ENCODE peak calls at places on chromosome 6, in five cellular contexts. N is heart right ventricle, T is psoas muscle, W is ascending aorta, J is colonic mucosa. Q is an unnamed sample. For H3K36me3, the result is how much of the 10 kb centered on the place peaks cover.

GRCh38 chr6:134031696-134032255 is 20.6 kb downstream of the SLC2A12 start:
- DNase-seq in N (no peak), T (no peak), W (no peak), J (no peak), Q (no peak)

GRCh38 chr6:85192186-85192585 is 257.7 kb upstream of the NT5E start:
- DNase-seq in N (no peak), T (no peak), W (no peak), J (no peak), Q (no peak)

GRCh38 chr6:53066059-53066406 is 829 bp downstream of the FBXO9 start:
- DNase-seq in N (peak), T (peak), W (no peak), J (peak), Q (no peak)

GRCh38 chr6:128069180-128069579 is 168.3 kb upstream of the THEMIS start:
- DNase-seq in N (no peak), T (no peak), W (no peak), J (no peak), Q (no peak)

GRCh38 chr6:67560068-67560467 is 1075.0 kb upstream of the ADGRB3 start:
- DNase-seq in N (no peak), T (no peak), W (no peak), J (no peak), Q (no peak)

GRCh38 chr6:91083226-91083625 is 496.4 kb upstream of the MAP3K7 start:
- DNase-seq in N (no peak), T (no peak), W (no peak), J (no peak), Q (no peak)

GRCh38 chr6:20202070-20202658 is 10.1 kb downstream of the MBOAT1 start:
- DNase-seq in N (no peak), T (no peak), W (no peak), J (no peak), Q (peak)

GRCh38 chr6:3620389-3620788 is 131.1 kb downstream of the PXDC1 start:
- DNase-seq in N (no peak), T (no peak), W (no peak), J (no peak), Q (no peak)

GRCh38 chr6:26055670-26056582 is 31.3 kb upstream of the HFE start:
- DNase-seq in N (peak), T (peak), W (peak), J (peak), Q (peak)

GRCh38 chr6:150857062-150857905 is 8.2 kb upstream of the MTHFD1L start:
- DNase-seq in N (no peak), T (no peak), W (no peak), J (no peak), Q (peak)

GRCh38 chr6:1984346-1984994 is 260.9 kb downstream of the GMDS start:
- DNase-seq in N (no peak), T (no peak), W (no peak), J (no peak), Q (no peak)

GRCh38 chr6:83097204-83097603 is 29.7 kb downstream of the DOP1A start:
- DNase-seq in N (no peak), T (no peak), W (no peak), J (no peak), Q (no peak)

GRCh38 chr6:62367601-62368000 is 81.6 kb upstream of the KHDRBS2 start:
- DNase-seq in N (no peak), T (no peak), W (no peak), J (no peak), Q (no peak)

GRCh38 chr6:18415671-18416340 is 28.7 kb downstream of the RNF144B start:
- DNase-seq in N (no peak), T (no peak), W (no peak), J (no peak), Q (no peak)

GRCh38 chr6:12164508-12164770 is 125.7 kb upstream of the EDN1 start:
- DNase-seq in N (no peak), T (no peak), W (no peak), J (no peak), Q (no peak)

GRCh38 chr6:166304106-166304505 is 4.1 kb downstream of the PRR18 start:
- DNase-seq in N (no peak), T (no peak), W (no peak), J (no peak), Q (no peak)
- H3K4me3 ChIP-seq in N (no peak), T (no peak), W (no peak), J (no peak), Q (no peak)

GRCh38 chr6:154457881-154458284 is 52.6 kb downstream of the CNKSR3 start:
- DNase-seq in N (no peak), T (no peak), W (no peak), J (no peak), Q (no peak)
- TF ChIP-seq CTCF in N (no peak), T (no peak), W (no peak), J (no peak), Q (no peak)

GRCh38 chr6:73290435-73290834 is 27.4 kb upstream of the KHDC1 start:
- DNase-seq in N (no peak), T (no peak), W (no peak), J (no peak), Q (no peak)
- H3K36me3 ChIP-seq in N (under half), T (under half), W (under half), J (under half), Q (under half)

DNA sequence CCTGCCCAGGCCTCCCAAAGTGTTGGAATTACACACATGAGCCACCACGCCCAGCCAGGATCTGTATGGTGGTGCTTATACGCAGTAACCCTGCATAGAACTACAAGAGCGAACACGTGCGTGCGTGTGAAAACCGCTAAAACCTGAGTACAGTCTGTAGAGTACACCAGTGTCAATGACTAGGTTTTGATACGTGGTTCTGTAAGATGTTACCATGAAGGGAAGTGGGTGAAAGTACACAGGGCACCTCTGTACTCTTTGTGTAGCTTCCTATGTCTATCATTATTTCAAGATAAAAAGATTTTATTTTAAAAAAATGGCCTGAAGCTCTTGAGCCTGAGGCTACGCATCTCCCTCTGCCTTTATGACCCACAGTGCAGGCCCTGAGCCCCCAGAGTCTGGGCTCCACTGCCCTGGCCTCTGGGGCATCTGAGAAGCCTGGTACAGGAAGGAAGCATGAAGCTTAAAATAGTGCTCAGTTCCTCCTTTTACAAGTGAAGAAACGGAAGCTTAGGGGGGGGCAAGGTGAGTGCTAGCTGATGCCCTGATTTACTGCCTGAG is 21.6 kb downstream of the LY86 start:
- DNase-seq in N (no peak), T (no peak), W (no peak), J (no peak), Q (no peak)
- H3K4me3 ChIP-seq in N (no peak), T (no peak), W (no peak), J (no peak), Q (no peak)

GRCh38 chr6:157337766-157338165 is 14.4 kb upstream of the TMEM242 start:
- DNase-seq in N (no peak), T (no peak), W (no peak), J (no peak), Q (no peak)

GRCh38 chr6:157343732-157344131 is 20.4 kb upstream of the TMEM242 start:
- DNase-seq in N (no peak), T (no peak), W (no peak), J (no peak), Q (no peak)

GRCh38 chr6:157335829-157336228 is 12.5 kb upstream of the TMEM242 start:
- DNase-seq in N (no peak), T (no peak), W (no peak), J (no peak), Q (no peak)

GRCh38 chr6:157333956-157334355 is 10.6 kb upstream of the TMEM242 start:
- DNase-seq in N (no peak), T (no peak), W (no peak), J (no peak), Q (no peak)

GRCh38 chr6:157339432-157339831 is 16.1 kb upstream of the TMEM242 start:
- DNase-seq in N (no peak), T (no peak), W (no peak), J (no peak), Q (no peak)
- TF ChIP-seq CTCF in N (no peak), T (no peak), W (no peak), J (no peak), Q (no peak)

GRCh38 chr6:146358341-146359046 is 185.1 kb upstream of the RAB32 start:
- DNase-seq in N (no peak), T (no peak), W (no peak), J (no peak), Q (no peak)

GRCh38 chr6:146355521-146356100 is 188.0 kb upstream of the RAB32 start:
- DNase-seq in N (no peak), T (no peak), W (no peak), J (no peak), Q (peak)

GRCh38 chr6:146357578-146358340 is 185.9 kb upstream of the RAB32 start:
- DNase-seq in N (no peak), T (no peak), W (no peak), J (no peak), Q (peak)

GRCh38 chr6:146361367-146361924 is 182.2 kb upstream of the RAB32 start:
- DNase-seq in N (peak), T (no peak), W (no peak), J (no peak), Q (no peak)

GRCh38 chr6:146359123-146359522 is 184.5 kb upstream of the RAB32 start:
- DNase-seq in N (no peak), T (no peak), W (no peak), J (no peak), Q (no peak)
- H3K36me3 ChIP-seq in N (under half), T (under half), W (under half), J (under half), Q (under half)

GRCh38 chr6:111873178-111874029 is at the start of gene FYN:
- DNase-seq in N (peak), T (peak), W (peak), J (peak), Q (peak)

GRCh38 chr6:111872521-111873177 is 603 bp downstream of the FYN start:
- DNase-seq in N (peak), T (peak), W (no peak), J (peak), Q (no peak)

GRCh38 chr6:111875741-111876140 is 2.5 kb upstream of the FYN start:
- DNase-seq in N (no peak), T (no peak), W (no peak), J (no peak), Q (no peak)

GRCh38 chr6:111871725-111872520 is 1.3 kb downstream of the FYN start:
- DNase-seq in N (peak), T (no peak), W (no peak), J (peak), Q (no peak)

DNA sequence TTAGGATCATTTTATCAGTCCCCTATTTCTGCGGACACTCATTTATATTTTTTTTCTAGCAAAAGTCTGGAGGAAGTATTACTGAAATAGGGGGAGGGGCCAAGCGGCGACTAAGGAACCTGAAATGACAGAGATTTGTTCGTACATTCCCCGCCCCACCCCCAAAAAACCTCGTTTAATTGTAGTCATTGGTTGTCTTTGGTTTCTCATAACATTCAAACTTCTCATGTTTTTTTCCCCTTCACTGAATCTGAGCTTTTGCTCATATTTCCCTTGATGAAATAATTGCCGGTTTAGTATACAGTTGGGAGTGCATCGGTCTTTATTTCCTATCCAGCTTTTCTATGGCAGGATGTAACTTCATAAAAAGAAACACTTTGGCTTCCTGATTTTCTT is 776 bp upstream of the FYN start:
- DNase-seq in N (no peak), T (no peak), W (no peak), J (peak), Q (no peak)
- H3K4me3 ChIP-seq in N (peak), T (peak), W (peak), J (peak), Q (peak)

GRCh38 chr6:143406673-143407072 is 43.8 kb downstream of the ADAT2 start:
- DNase-seq in N (no peak), T (no peak), W (no peak), J (no peak), Q (no peak)

GRCh38 chr6:143405381-143406154 is 44.9 kb downstream of the ADAT2 start:
- DNase-seq in N (no peak), T (no peak), W (no peak), J (no peak), Q (no peak)

GRCh38 chr6:143410859-143411270 is 39.6 kb downstream of the ADAT2 start:
- DNase-seq in N (no peak), T (no peak), W (no peak), J (no peak), Q (no peak)

GRCh38 chr6:143408787-143409162 is 41.7 kb downstream of the ADAT2 start:
- DNase-seq in N (no peak), T (no peak), W (no peak), J (no peak), Q (no peak)

DNA sequence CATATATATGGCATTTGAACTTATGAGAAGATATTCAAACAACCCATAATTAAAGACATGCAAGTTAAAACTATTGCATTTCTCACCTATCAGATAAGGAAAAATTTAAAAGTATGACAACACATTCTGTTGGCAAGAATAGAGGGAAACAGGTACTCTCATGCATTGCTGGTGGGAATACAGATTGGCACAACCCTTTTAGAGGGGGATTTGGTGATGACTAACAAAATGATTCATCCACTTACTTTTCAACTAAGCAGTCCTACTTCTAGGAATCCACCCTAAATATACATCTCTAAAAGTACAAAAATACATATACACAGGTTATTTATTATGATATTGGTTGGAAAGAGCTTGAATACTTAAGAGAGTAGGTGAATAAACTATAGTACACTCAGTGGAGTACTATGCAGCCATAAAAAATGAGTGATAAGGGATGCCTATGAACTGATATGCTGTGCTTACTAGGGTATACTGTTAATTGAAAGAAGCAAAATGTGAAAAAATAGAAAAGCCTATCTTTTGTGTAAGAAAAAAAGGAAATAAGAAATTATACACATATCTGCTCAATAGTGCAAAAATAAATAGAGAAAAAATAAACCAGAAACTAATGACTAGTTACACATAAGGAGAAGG is 42.2 kb downstream of the ADAT2 start:
- DNase-seq in N (no peak), T (no peak), W (no peak), J (no peak), Q (no peak)
- TF ChIP-seq CTCF in N (no peak), T (no peak), W (no peak), J (no peak), Q (no peak)

GRCh38 chr6:125806813-125807212 is 16.1 kb downstream of the NCOA7 start:
- DNase-seq in N (no peak), T (no peak), W (no peak), J (no peak), Q (no peak)
- H3K36me3 ChIP-seq in N (under half), T (under half), W (under half), J (under half), Q (under half)

Q was measured in kidney epithelial cell.